ENCODE peak calls at places on chromosomes 11 and 22, in nine cellular contexts. Y, Q, H, F, C, L, A, S and D are unnamed samples.
A peak's percentile ranks its signal among the peaks of the same experiment; 100 is the strongest.

GRCh38 chr22:35258144-35258988 is 1.1 kb downstream of the HMGXB4 start:
- DNase-seq in Q (no peak), Y (no peak), A (no peak), C (no peak), F (no peak), S (no peak), L (peak; percentile 1), H (peak; percentile 20), D (peak; percentile 3)

GRCh38 chr11:133842053-133842452 is 3.3 kb downstream of the SPATA19 start:
- DNase-seq in C (no peak), F (no peak), H (no peak), L (no peak), Y (no peak), Q (no peak), A (no peak), S (no peak), D (no peak)

GRCh38 chr11:61828629-61829407 is 718 bp downstream of the FADS2 start:
- DNase-seq in L (no peak), A (no peak), Q (peak; percentile 44), S (no peak), F (no peak), H (peak; percentile 27), Y (no peak), C (no peak), D (no peak)

GRCh38 chr11:126477526-126478275 is 122.2 kb downstream of the ST3GAL4 start:
- DNase-seq in C (no peak), Y (no peak), A (no peak), L (no peak), H (no peak), S (no peak), F (peak; percentile 10), Q (no peak), D (no peak)

GRCh38 chr22:19168088-19168890 is 10.2 kb downstream of the SLC25A1 start:
- DNase-seq in C (no peak), F (no peak), A (no peak), S (no peak), H (no peak), Q (no peak), Y (no peak), L (no peak), D (no peak)

GRCh38 chr11:129856036-129856435 is 39.3 kb downstream of the NFRKB start:
- DNase-seq in Y (no peak), C (no peak), H (no peak), F (no peak), S (no peak), A (no peak), Q (no peak), L (no peak), D (no peak)

GRCh38 chr11:3123316-3123715 is 41.8 kb downstream of the OSBPL5 start:
- DNase-seq in A (no peak), H (peak; percentile 42), Y (no peak), F (no peak), S (no peak), Q (no peak), C (no peak), L (no peak), D (peak; percentile 52)

GRCh38 chr11:14288189-14288935 is 70.6 kb downstream of the RRAS2 start:
- DNase-seq in F (no peak), A (peak; percentile 74), L (no peak), C (no peak), S (no peak), Q (no peak), H (peak; percentile 87), Y (no peak), D (no peak)

GRCh38 chr11:1148752-1149180 is 9.0 kb upstream of the MUC5AC start:
- DNase-seq in S (no peak), H (no peak), C (no peak), A (no peak), F (no peak), Y (no peak), L (no peak), Q (no peak), D (no peak)

GRCh38 chr11:19200410-19201201 is 1.2 kb downstream of the CSRP3 start:
- DNase-seq in C (no peak), F (no peak), S (no peak), A (peak; percentile 11), Q (no peak), Y (no peak), H (peak; percentile 76), L (no peak), D (no peak)

GRCh38 chr11:120137611-120138521 is at the start of gene TRIM29:
- DNase-seq in H (no peak), Q (no peak), L (no peak), F (no peak), C (no peak), Y (no peak), A (no peak), S (no peak), D (no peak)

GRCh38 chr22:33451851-33452469 is 393.8 kb upstream of the SYN3 start:
- DNase-seq in A (no peak), Y (no peak), S (no peak), F (no peak), Q (no peak), L (no peak), H (no peak), C (no peak), D (no peak)

GRCh38 chr11:70420496-70420895 is 22.2 kb downstream of the CTTN start:
- DNase-seq in H (no peak), S (no peak), A (no peak), C (no peak), Y (no peak), L (no peak), Q (no peak), F (no peak), D (no peak)

GRCh38 chr11:118060879-118061278 is 16.0 kb upstream of the TMPRSS4 start:
- DNase-seq in F (no peak), Q (no peak), S (no peak), L (no peak), H (no peak), A (no peak), Y (no peak), C (no peak), D (no peak)

GRCh38 chr11:73972620-73973449 is 9.8 kb downstream of the UCP2 start:
- DNase-seq in A (no peak), S (no peak), Q (no peak), F (no peak), Y (no peak), H (no peak), C (no peak), L (no peak), D (no peak)

GRCh38 chr11:47165294-47165840 is 11.3 kb downstream of the ARFGAP2 start:
- DNase-seq in F (no peak), C (no peak), H (no peak), S (no peak), A (no peak), Q (no peak), Y (no peak), L (no peak), D (no peak)

GRCh38 chr11:103035656-103036434 is 56.1 kb downstream of the DCUN1D5 start:
- DNase-seq in Q (peak; percentile 55), S (no peak), Y (no peak), H (peak; percentile 80), C (no peak), A (peak; percentile 34), F (no peak), L (no peak), D (no peak)

GRCh38 chr11:111532365-111532709 is 8.2 kb upstream of the LAYN start:
- DNase-seq in F (no peak), S (no peak), C (no peak), Q (no peak), Y (no peak), L (no peak), A (no peak), H (no peak), D (no peak)

GRCh38 chr11:69008774-69009440 is 4.1 kb downstream of the MRGPRF start:
- DNase-seq in A (peak; percentile 91), H (peak; percentile 98), F (no peak), Q (no peak), S (no peak), C (no peak), L (no peak), Y (no peak), D (no peak)